ENCODE peak calls at places on chromosome 2, in eight cellular contexts. N is heart left ventricle, O is stomach, Y is spleen, M is prostate gland, W is body of pancreas, R is testis, Q is right lobe of liver. A is an unnamed sample.

GRCh38 chr2:241666627-241667400 is 19.8 kb downstream of the DTYMK start:
- DNase-seq in W (no peak), Q (no peak), Y (no peak), R (no peak), N (no peak), M (no peak), O (no peak), A (no peak)

GRCh38 chr2:69634197-69634821 is 9.2 kb downstream of the AAK1 start:
- DNase-seq in W (no peak), N (no peak), R (no peak), Y (no peak), O (no peak), M (no peak), Q (no peak), A (no peak)

GRCh38 chr2:44290271-44290670 is 15.0 kb downstream of the SLC3A1 start:
- DNase-seq in N (no peak), O (no peak), Y (no peak), R (no peak), W (no peak), M (no peak), Q (no peak), A (no peak)

GRCh38 chr2:46180189-46180588 is 117.0 kb upstream of the EPAS1 start:
- DNase-seq in Y (peak; percentile 48), Q (no peak), M (no peak), W (no peak), O (no peak), R (no peak), N (no peak), A (no peak)

GRCh38 chr2:159996792-159997546 is 65.4 kb downstream of the PLA2R1 start:
- DNase-seq in Y (no peak), M (no peak), W (no peak), Q (no peak), N (no peak), R (no peak), O (no peak), A (no peak)

GRCh38 chr2:219181531-219181930 is 3.5 kb downstream of the RETREG2 start:
- DNase-seq in O (no peak), Q (no peak), Y (no peak), R (peak; percentile 6), N (no peak), M (no peak), W (no peak), A (no peak)

GRCh38 chr2:36425771-36426340 is 70.3 kb downstream of the CRIM1 start:
- DNase-seq in R (no peak), Y (no peak), O (no peak), Q (no peak), M (no peak), N (no peak), W (no peak), A (no peak)

GRCh38 chr2:99984781-99985525 is 157.4 kb downstream of the AFF3 start:
- DNase-seq in M (no peak), O (no peak), R (no peak), W (no peak), Y (no peak), Q (no peak), N (no peak), A (no peak)

GRCh38 chr2:112813043-112813966 is 23.3 kb downstream of the IL1B start:
- DNase-seq in N (no peak), R (peak; percentile 76), Y (no peak), O (no peak), W (no peak), M (no peak), Q (no peak), A (no peak)

GRCh38 chr2:28838971-28839370 is 28.3 kb downstream of the SPDYA start:
- DNase-seq in N (no peak), Y (no peak), R (no peak), M (no peak), O (no peak), Q (no peak), W (no peak), A (no peak)

GRCh38 chr2:70936165-70936978 is 672 bp downstream of the ATP6V1B1 start:
- DNase-seq in Y (no peak), N (no peak), M (no peak), O (no peak), Q (no peak), W (peak; percentile 3), R (no peak), A (no peak)

GRCh38 chr2:85804583-85804982 is 50.8 kb downstream of the ATOH8 start:
- DNase-seq in Q (no peak), N (no peak), W (no peak), O (no peak), M (no peak), R (peak; percentile 12), Y (peak; percentile 49), A (no peak)

GRCh38 chr2:182581196-182581935 is 134.7 kb upstream of the DNAJC10 start:
- DNase-seq in Y (no peak), W (no peak), M (no peak), O (no peak), N (no peak), Q (no peak), R (no peak), A (no peak)

GRCh38 chr2:160257015-160257741 is 57.1 kb upstream of the ITGB6 start:
- DNase-seq in N (no peak), O (no peak), M (peak; percentile 68), W (no peak), Y (no peak), R (no peak), Q (no peak), A (no peak)

GRCh38 chr2:49029406-49029805 is 124.9 kb downstream of the FSHR start:
- DNase-seq in Y (no peak), N (no peak), M (no peak), O (no peak), Q (no peak), R (no peak), W (no peak), A (no peak)

DNA sequence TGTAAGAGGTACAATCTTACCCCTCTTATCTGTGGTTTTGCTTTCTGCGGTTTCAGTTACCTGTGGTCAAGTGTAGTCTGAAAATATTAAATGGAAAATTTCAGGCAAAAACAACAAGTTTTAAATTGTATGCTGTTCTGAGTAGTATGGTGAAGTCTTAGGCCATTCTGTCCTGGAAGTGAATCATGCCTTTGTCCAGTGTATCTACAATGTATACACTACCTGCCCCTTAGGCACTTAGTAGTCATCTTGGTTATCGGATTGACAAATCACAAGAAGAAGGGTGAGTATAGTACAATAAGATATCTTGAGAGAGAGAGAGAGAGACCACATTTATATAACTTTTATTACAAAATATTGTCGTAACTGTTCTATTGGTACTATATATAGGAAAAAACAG is 43.5 kb downstream of the RAB3GAP1 start:
- DNase-seq in N (no peak), Y (no peak), W (no peak), R (no peak), O (no peak), M (no peak), Q (no peak), A (no peak)
- H3K27ac ChIP-seq in N (no peak overlapping the region), Y (no peak overlapping the region), W (no peak overlapping the region), R (no peak overlapping the region), O (no peak overlapping the region), M (no peak overlapping the region), Q (no peak overlapping the region), A (no peak overlapping the region)

DNA sequence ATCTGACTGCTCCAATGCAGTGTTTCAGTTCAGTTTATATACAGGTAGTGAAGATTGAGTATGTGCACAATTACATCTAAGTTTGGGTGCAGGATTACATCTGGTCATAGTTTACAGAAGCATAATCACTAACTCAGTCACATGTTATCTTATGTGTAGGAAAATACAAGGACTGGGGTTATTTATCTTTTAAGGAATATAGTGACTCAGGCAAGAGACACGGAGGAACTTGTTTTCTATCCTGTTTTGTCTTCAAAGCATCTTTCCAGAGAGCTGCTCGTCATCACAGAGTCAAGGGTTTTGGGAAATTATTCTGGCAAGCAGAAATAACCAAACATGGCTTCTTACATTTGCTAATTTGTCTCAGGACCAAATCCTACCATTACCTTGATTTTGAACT is 1371.5 kb upstream of the TMEFF2 start:
- DNase-seq in N (no peak), M (no peak), W (no peak), Y (no peak), O (no peak), R (no peak), Q (no peak), A (no peak)
- H3K4me1 ChIP-seq in N (no peaks in the 10 kb centered on the region), M (no peaks in the 10 kb centered on the region), W (no peaks in the 10 kb centered on the region), Y (no peaks in the 10 kb centered on the region), O (no peaks in the 10 kb centered on the region), R (no peaks in the 10 kb centered on the region), Q (no peaks in the 10 kb centered on the region), A (no peaks in the 10 kb centered on the region)

DNA sequence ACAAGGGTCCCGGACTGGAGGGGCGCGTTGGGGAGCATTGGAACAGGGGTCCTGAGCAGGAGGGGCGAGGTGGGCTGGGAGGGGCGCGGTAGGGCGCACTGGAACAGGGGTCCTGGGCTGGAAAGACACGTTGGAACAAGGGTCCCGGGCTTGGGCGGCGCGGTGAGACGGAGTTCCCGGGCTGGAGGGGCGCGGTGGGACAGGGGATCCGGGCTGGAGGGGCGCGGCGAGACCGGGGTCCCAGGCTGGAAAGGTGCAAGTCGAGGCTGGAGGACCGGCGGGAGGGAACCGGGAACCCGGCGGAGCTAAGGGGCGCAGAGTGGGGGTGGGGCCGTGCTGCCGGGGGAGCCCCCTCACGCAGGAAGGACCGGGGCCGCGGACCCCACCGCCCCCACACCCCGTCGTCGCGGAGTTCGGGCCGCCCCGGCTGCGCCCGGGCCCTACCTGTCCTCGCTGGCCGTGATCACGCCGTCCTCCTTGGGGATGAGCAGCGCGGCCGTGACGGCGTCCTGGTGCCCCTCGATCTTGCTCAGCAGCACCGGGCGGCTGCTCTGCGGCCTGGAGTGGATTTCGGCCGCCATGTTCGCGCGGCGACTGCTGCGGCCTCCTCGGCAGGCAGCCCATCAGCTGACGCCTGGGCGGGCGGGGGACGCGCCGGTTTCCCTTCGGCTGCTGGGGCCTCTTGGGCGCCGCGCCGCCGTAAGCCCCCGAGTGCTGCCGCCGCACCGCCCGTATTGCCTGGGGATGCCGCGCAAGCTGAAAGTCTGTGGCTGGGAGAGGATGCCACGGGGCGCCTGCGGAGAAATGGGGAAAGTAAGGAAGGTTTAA is at the start of gene WDFY1:
- DNase-seq in Y (peak; percentile 98), Q (peak; percentile 91), O (peak; percentile 90), R (peak; percentile 93), N (peak; percentile 90), W (peak; percentile 87), M (peak; percentile 79), A (peak; percentile 91)
- TF ChIP-seq POLR2A in Y (peak; percentile 48), Q (peak; percentile 86), O (no peak), R (no peak), N (peak; percentile 70), W (peak; percentile 84), M (peak; percentile 78), A (peak; percentile 45)

DNA sequence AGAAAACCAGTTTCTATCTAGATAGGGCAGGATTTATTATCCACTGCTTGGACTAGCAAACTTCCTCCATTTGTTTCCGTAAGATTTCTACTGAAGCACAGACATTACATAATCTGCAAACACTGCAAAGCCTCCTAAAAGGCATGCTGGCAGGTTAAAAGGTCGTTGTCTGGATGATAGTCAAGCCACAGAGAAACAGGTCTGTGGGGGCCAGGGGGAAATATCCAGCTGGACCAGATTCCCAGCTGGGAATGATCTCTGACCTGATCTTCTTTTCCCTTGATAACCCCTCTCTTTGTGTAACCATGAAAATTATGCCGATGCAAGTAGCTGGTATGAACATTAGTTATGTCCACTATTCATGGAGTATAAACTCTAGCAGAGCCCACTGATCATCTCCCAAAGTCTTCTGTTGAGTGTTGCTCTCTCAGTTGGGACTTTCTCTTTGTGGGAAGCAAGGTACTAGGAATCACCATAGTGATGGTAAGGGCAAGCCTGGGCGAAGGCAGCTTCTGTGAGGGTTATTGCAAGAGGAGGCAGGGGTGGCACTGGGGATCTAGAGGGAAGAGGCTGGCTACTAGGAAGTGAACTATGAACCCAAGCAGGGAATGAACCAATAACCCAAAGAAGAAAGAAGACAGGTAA is 61.3 kb downstream of the GDF7 start:
- DNase-seq in N (peak; percentile 13), Y (no peak), R (no peak), Q (no peak), M (no peak), O (no peak), W (no peak), A (no peak)
- H3K27ac ChIP-seq in N (no peak overlapping the region), Y (no peak overlapping the region), R (no peak overlapping the region), Q (peak overlapping the region; percentile 71), M (no peak overlapping the region), O (no peak overlapping the region), W (no peak overlapping the region), A (no peak overlapping the region)

GRCh38 chr2:149739171-149739879 is 151.8 kb upstream of the MMADHC start:
- DNase-seq in W (no peak), O (no peak), Q (no peak), N (no peak), M (no peak), R (no peak), Y (no peak), A (no peak)
- H3K4me1 ChIP-seq in W (no peaks in the 10 kb centered on the region), O (no peaks in the 10 kb centered on the region), Q (no peaks in the 10 kb centered on the region), N (no peaks in the 10 kb centered on the region), M (no peaks in the 10 kb centered on the region), R (peaks cover 6% of the 10 kb centered on the region), Y (no peaks in the 10 kb centered on the region), A (no peaks in the 10 kb centered on the region)

A was measured in uterus.